ENCODE peak calls at places on chromosomes 1 and 21, in four cellular contexts. One of them, this sample, is unnamed.

GRCh38 chr21:31098576-31099005 is 60.3 kb upstream of the KRTAP19-8 start:
- DNase-seq in stimulated activated CD8-positive, alpha-beta memory T cell treated with anti-CD3 and anti-CD28 coated beads, Interleukin-15, amount 100 ng/mL, for 48 hours: peak
- DNase-seq in anterior cingulate cortex: peak
- DNase-seq in H7: peak
- DNase-seq in this sample: peak

GRCh38 chr1:243247901-243248300 is 7.2 kb downstream of the CEP170 start:
- DNase-seq in stimulated activated CD8-positive, alpha-beta memory T cell treated with anti-CD3 and anti-CD28 coated beads, Interleukin-15, amount 100 ng/mL, for 48 hours: no peak
- DNase-seq in H7: no peak
- DNase-seq in anterior cingulate cortex: no peak
- DNase-seq in this sample: no peak

GRCh38 chr1:206687915-206688442 is 3.3 kb downstream of the MAPKAPK2 start:
- DNase-seq in stimulated activated CD8-positive, alpha-beta memory T cell treated with anti-CD3 and anti-CD28 coated beads, Interleukin-15, amount 100 ng/mL, for 48 hours: no peak
- DNase-seq in anterior cingulate cortex: no peak
- DNase-seq in H7: peak
- DNase-seq in this sample: peak

GRCh38 chr1:62037274-62037673 is 157.4 kb upstream of the L1TD1 start:
- DNase-seq in anterior cingulate cortex: no peak
- DNase-seq in stimulated activated CD8-positive, alpha-beta memory T cell treated with anti-CD3 and anti-CD28 coated beads, Interleukin-15, amount 100 ng/mL, for 48 hours: no peak
- DNase-seq in H7: no peak
- DNase-seq in this sample: no peak

GRCh38 chr1:151135433-151136385 is 10.7 kb downstream of the SEMA6C start:
- DNase-seq in anterior cingulate cortex: no peak
- DNase-seq in H7: peak
- DNase-seq in stimulated activated CD8-positive, alpha-beta memory T cell treated with anti-CD3 and anti-CD28 coated beads, Interleukin-15, amount 100 ng/mL, for 48 hours: no peak
- DNase-seq in this sample: no peak

GRCh38 chr1:95716097-95716496 is 482.1 kb downstream of the RWDD3 start:
- DNase-seq in stimulated activated CD8-positive, alpha-beta memory T cell treated with anti-CD3 and anti-CD28 coated beads, Interleukin-15, amount 100 ng/mL, for 48 hours: no peak
- DNase-seq in H7: no peak
- DNase-seq in anterior cingulate cortex: no peak
- DNase-seq in this sample: no peak

GRCh38 chr1:67135354-67135753 is 584 bp upstream of the C1orf141 start:
- DNase-seq in anterior cingulate cortex: no peak
- DNase-seq in H7: no peak
- DNase-seq in stimulated activated CD8-positive, alpha-beta memory T cell treated with anti-CD3 and anti-CD28 coated beads, Interleukin-15, amount 100 ng/mL, for 48 hours: no peak
- DNase-seq in this sample: no peak

GRCh38 chr1:241992734-241993133 is 6.2 kb downstream of the MAP1LC3C start:
- DNase-seq in H7: no peak
- DNase-seq in stimulated activated CD8-positive, alpha-beta memory T cell treated with anti-CD3 and anti-CD28 coated beads, Interleukin-15, amount 100 ng/mL, for 48 hours: no peak
- DNase-seq in anterior cingulate cortex: no peak
- DNase-seq in this sample: no peak

GRCh38 chr1:177847843-177848242 is 122.0 kb downstream of the SEC16B start:
- DNase-seq in H7: no peak
- DNase-seq in anterior cingulate cortex: no peak
- DNase-seq in stimulated activated CD8-positive, alpha-beta memory T cell treated with anti-CD3 and anti-CD28 coated beads, Interleukin-15, amount 100 ng/mL, for 48 hours: no peak
- DNase-seq in this sample: peak

GRCh38 chr1:60918867-60919266 is 163.5 kb upstream of the NFIA start:
- DNase-seq in anterior cingulate cortex: no peak
- DNase-seq in stimulated activated CD8-positive, alpha-beta memory T cell treated with anti-CD3 and anti-CD28 coated beads, Interleukin-15, amount 100 ng/mL, for 48 hours: no peak
- DNase-seq in H7: no peak
- DNase-seq in this sample: no peak

GRCh38 chr1:95384570-95384969 is 150.6 kb downstream of the RWDD3 start:
- DNase-seq in anterior cingulate cortex: no peak
- DNase-seq in stimulated activated CD8-positive, alpha-beta memory T cell treated with anti-CD3 and anti-CD28 coated beads, Interleukin-15, amount 100 ng/mL, for 48 hours: no peak
- DNase-seq in H7: peak
- DNase-seq in this sample: peak

GRCh38 chr1:226002667-226003501 is 3.7 kb upstream of the SDE2 start:
- DNase-seq in anterior cingulate cortex: no peak
- DNase-seq in H7: peak
- DNase-seq in stimulated activated CD8-positive, alpha-beta memory T cell treated with anti-CD3 and anti-CD28 coated beads, Interleukin-15, amount 100 ng/mL, for 48 hours: no peak
- DNase-seq in this sample: no peak

GRCh38 chr1:238052496-238053266 is 162.0 kb upstream of the ZP4 start:
- DNase-seq in stimulated activated CD8-positive, alpha-beta memory T cell treated with anti-CD3 and anti-CD28 coated beads, Interleukin-15, amount 100 ng/mL, for 48 hours: no peak
- DNase-seq in anterior cingulate cortex: no peak
- DNase-seq in H7: no peak
- DNase-seq in this sample: no peak

GRCh38 chr1:148318123-148318899 is 164.8 kb downstream of the PPIAL4G start:
- DNase-seq in stimulated activated CD8-positive, alpha-beta memory T cell treated with anti-CD3 and anti-CD28 coated beads, Interleukin-15, amount 100 ng/mL, for 48 hours: peak
- DNase-seq in anterior cingulate cortex: no peak
- DNase-seq in H7: peak
- DNase-seq in this sample: no peak

GRCh38 chr1:231519166-231519565 is 9.3 kb upstream of the TSNAX start:
- DNase-seq in stimulated activated CD8-positive, alpha-beta memory T cell treated with anti-CD3 and anti-CD28 coated beads, Interleukin-15, amount 100 ng/mL, for 48 hours: no peak
- DNase-seq in H7: no peak
- DNase-seq in anterior cingulate cortex: no peak
- DNase-seq in this sample: no peak

GRCh38 chr1:50774759-50775351 is 185.2 kb downstream of the FAF1 start:
- DNase-seq in stimulated activated CD8-positive, alpha-beta memory T cell treated with anti-CD3 and anti-CD28 coated beads, Interleukin-15, amount 100 ng/mL, for 48 hours: no peak
- DNase-seq in anterior cingulate cortex: no peak
- DNase-seq in H7: peak
- DNase-seq in this sample: peak

GRCh38 chr1:94247146-94248094 is 10.0 kb upstream of the ARHGAP29 start:
- DNase-seq in H7: peak
- DNase-seq in anterior cingulate cortex: peak
- DNase-seq in stimulated activated CD8-positive, alpha-beta memory T cell treated with anti-CD3 and anti-CD28 coated beads, Interleukin-15, amount 100 ng/mL, for 48 hours: peak
- DNase-seq in this sample: peak

GRCh38 chr21:33374080-33374873 is 28.9 kb upstream of the IFNGR2 start:
- DNase-seq in stimulated activated CD8-positive, alpha-beta memory T cell treated with anti-CD3 and anti-CD28 coated beads, Interleukin-15, amount 100 ng/mL, for 48 hours: no peak
- DNase-seq in H7: peak
- DNase-seq in anterior cingulate cortex: no peak
- DNase-seq in this sample: peak